ENCODE peak calls at places on chromosomes 3 and 15, in ten cellular contexts. G is stimulated activated CD4-positive, alpha-beta T cell treated with anti-CD3 and anti-CD28 coated beads, Interleukin-15, amount 100 ng/mL, for 48 hours; Y is hepatic stellate cell; H is fibroblast of mammary gland; M is GM13977; L is activated CD4-positive, alpha-beta T cell treated with anti-CD3 and anti-CD28 coated beads, Interleukin-2, amount 10 ng/mL, durations not matched to agents 7 days and 5 days; P is KBM-7; E is NCI-H1105 treated with DMSO at 0.1 percent for 48 hours; Q is fibroblast of villous mesenchyme; V is A549. S is an unnamed sample.

GRCh38 chr3:10155123-10155472 is 9.6 kb upstream of the IRAK2 start:
- DNase-seq in G (no peak), Y (no peak), H (no peak), M (no peak), L (no peak), P (no peak), E (no peak), Q (no peak), V (no peak), S (no peak)

GRCh38 chr3:119559441-119559963 is at the start of gene CD80:
- DNase-seq in G (peak; percentile 48), Y (peak; percentile 29), H (peak; percentile 52), M (peak; percentile 45), L (peak; percentile 78), P (peak; percentile 86), E (peak; percentile 11), Q (peak; percentile 49), V (peak; percentile 79), S (no peak)

GRCh38 chr3:193832833-193833413 is 239.9 kb downstream of the OPA1 start:
- DNase-seq in G (no peak), Y (no peak), H (no peak), M (no peak), L (no peak), P (no peak), E (no peak), Q (no peak), V (no peak), S (no peak)

GRCh38 chr3:30912304-30912703 is 17.8 kb upstream of the GADL1 start:
- DNase-seq in G (no peak), Y (no peak), H (no peak), M (no peak), L (no peak), P (no peak), E (no peak), Q (no peak), V (no peak), S (no peak)

GRCh38 chr3:128501431-128501830 is 8.4 kb upstream of the GATA2 start:
- DNase-seq in G (no peak), Y (no peak), H (no peak), M (no peak), L (no peak), P (no peak), E (no peak), Q (no peak), V (no peak), S (no peak)

GRCh38 chr3:17398959-17399551 is 343.4 kb downstream of the TBC1D5 start:
- DNase-seq in G (no peak), Y (no peak), H (no peak), M (peak; percentile 2), L (no peak), P (no peak), E (no peak), Q (no peak), V (no peak), S (no peak)

GRCh38 chr3:154775821-154776548 is 304.1 kb upstream of the MME start:
- DNase-seq in G (no peak), Y (no peak), H (no peak), M (no peak), L (no peak), P (no peak), E (no peak), Q (no peak), V (no peak), S (no peak)

GRCh38 chr3:24388159-24388558 is 106.5 kb downstream of the THRB start:
- DNase-seq in G (no peak), Y (no peak), H (no peak), M (no peak), L (no peak), P (no peak), E (no peak), Q (no peak), V (no peak), S (no peak)

GRCh38 chr15:31801152-31801551 is 229.2 kb upstream of the CHRNA7 start:
- DNase-seq in G (no peak), Y (no peak), H (peak; percentile 21), M (no peak), L (no peak), P (no peak), E (no peak), Q (no peak), V (no peak), S (no peak)

GRCh38 chr3:129560931-129561594 is 18.1 kb downstream of the H1-8 start:
- DNase-seq in G (no peak), Y (peak; percentile 96), H (peak; percentile 79), M (no peak), L (no peak), P (no peak), E (no peak), Q (peak; percentile 90), V (peak; percentile 24), S (no peak)

GRCh38 chr3:12620729-12621128 is 43.2 kb downstream of the RAF1 start:
- DNase-seq in G (no peak), Y (no peak), H (no peak), M (no peak), L (no peak), P (no peak), E (no peak), Q (no peak), V (no peak), S (no peak)

GRCh38 chr15:88983861-88984429 is 70.8 kb upstream of the MFGE8 start:
- DNase-seq in G (no peak), Y (no peak), H (no peak), M (no peak), L (no peak), P (no peak), E (no peak), Q (no peak), V (no peak), S (no peak)

GRCh38 chr3:149968216-149968615 is 2.5 kb downstream of the PFN2 start:
- DNase-seq in G (no peak), Y (no peak), H (peak; percentile 37), M (no peak), L (no peak), P (no peak), E (peak; percentile 78), Q (no peak), V (peak; percentile 13), S (no peak)

GRCh38 chr3:141643391-141643790 is 94.7 kb upstream of the RNF7 start:
- DNase-seq in G (no peak), Y (no peak), H (peak; percentile 18), M (no peak), L (no peak), P (no peak), E (no peak), Q (no peak), V (no peak), S (no peak)

GRCh38 chr3:169041677-169042171 is 621.8 kb downstream of the MECOM start:
- DNase-seq in G (no peak), Y (peak; percentile 7), H (peak; percentile 82), M (peak; percentile 3), L (no peak), P (peak; percentile 18), E (peak; percentile 43), Q (peak; percentile 75), V (peak; percentile 40), S (no peak)

GRCh38 chr3:4588410-4588809 is 95.3 kb downstream of the ITPR1 start:
- DNase-seq in G (no peak), Y (no peak), H (peak; percentile 82), M (no peak), L (no peak), P (no peak), E (no peak), Q (peak; percentile 30), V (no peak), S (no peak)

GRCh38 chr3:99114565-99115291 is 213.2 kb upstream of the DCBLD2 start:
- DNase-seq in G (no peak), Y (peak; percentile 8), H (peak; percentile 74), M (no peak), L (no peak), P (no peak), E (no peak), Q (peak; percentile 68), V (peak; percentile 45), S (no peak)

GRCh38 chr15:63083046-63083445 is 38.6 kb upstream of the LACTB start:
- DNase-seq in G (no peak), Y (no peak), H (no peak), M (no peak), L (no peak), P (no peak), E (no peak), Q (peak; percentile 47), V (no peak), S (no peak)

GRCh38 chr3:148006508-148006907 is 597.3 kb downstream of the ZIC1 start:
- DNase-seq in G (no peak), Y (no peak), H (peak; percentile 85), M (no peak), L (no peak), P (no peak), E (no peak), Q (no peak), V (no peak), S (no peak)

GRCh38 chr3:160754371-160754854 is 1.6 kb upstream of the PPM1L start:
- DNase-seq in G (no peak), Y (peak; percentile 20), H (peak; percentile 59), M (no peak), L (no peak), P (peak; percentile 62), E (peak; percentile 66), Q (peak; percentile 52), V (no peak), S (no peak)

GRCh38 chr3:64104691-64105101 is 81.4 kb upstream of the PSMD6 start:
- DNase-seq in G (no peak), Y (no peak), H (peak; percentile 43), M (no peak), L (no peak), P (no peak), E (no peak), Q (peak; percentile 49), V (peak; percentile 13), S (no peak)

GRCh38 chr3:19254189-19254588 is 105.9 kb downstream of the KCNH8 start:
- DNase-seq in G (no peak), Y (no peak), H (no peak), M (no peak), L (no peak), P (peak; percentile 81), E (no peak), Q (no peak), V (no peak), S (no peak)

GRCh38 chr15:94331731-94332130 is 100.4 kb downstream of the MCTP2 start:
- DNase-seq in G (no peak), Y (no peak), H (no peak), M (no peak), L (no peak), P (no peak), E (no peak), Q (peak; percentile 90), V (no peak), S (no peak)

GRCh38 chr15:79364571-79365240 is 53.8 kb downstream of the TMED3 start:
- DNase-seq in G (no peak), Y (no peak), H (no peak), M (no peak), L (no peak), P (no peak), E (no peak), Q (no peak), V (no peak), S (no peak)

GRCh38 chr15:90953947-90954711 is 555 bp upstream of the RCCD1 start:
- DNase-seq in G (no peak), Y (no peak), H (no peak), M (no peak), L (no peak), P (no peak), E (no peak), Q (no peak), V (no peak), S (no peak)

GRCh38 chr15:59632714-59633113 is 21.1 kb downstream of the GCNT3 start:
- DNase-seq in G (no peak), Y (no peak), H (peak; percentile 5), M (no peak), L (no peak), P (no peak), E (no peak), Q (no peak), V (peak; percentile 68), S (no peak)

GRCh38 chr3:110343376-110343775 is 728.2 kb upstream of the NECTIN3 start:
- DNase-seq in G (no peak), Y (no peak), H (peak; percentile 55), M (no peak), L (no peak), P (no peak), E (no peak), Q (peak; percentile 45), V (peak; percentile 55), S (no peak)

GRCh38 chr15:50797926-50798325 is 32.4 kb upstream of the SPPL2A start:
- DNase-seq in G (no peak), Y (no peak), H (no peak), M (no peak), L (no peak), P (no peak), E (peak; percentile 68), Q (no peak), V (no peak), S (no peak)